ENCODE peak calls at places on chromosomes 4 and X, in six cellular contexts. One of them, this sample, is unnamed.

GRCh38 chrX:16778993-16779392 is 7.3 kb upstream of the TXLNG start:
- DNase-seq in A549: no peak
- DNase-seq in fibroblast of lung: no peak
- DNase-seq in SK-N-SH: no peak
- DNase-seq in thyroid gland: no peak
- DNase-seq in choroid plexus epithelial cell: no peak
- DNase-seq in this sample: no peak

GRCh38 chr4:92636038-92636825 is 332.5 kb downstream of the GRID2 start:
- DNase-seq in fibroblast of lung: peak; percentile 6
- DNase-seq in A549: no peak
- DNase-seq in choroid plexus epithelial cell: no peak
- DNase-seq in thyroid gland: no peak
- DNase-seq in SK-N-SH: no peak
- DNase-seq in this sample: no peak

GRCh38 chr4:126216611-126217010 is 901.9 kb downstream of the FAT4 start:
- DNase-seq in choroid plexus epithelial cell: no peak
- DNase-seq in SK-N-SH: no peak
- DNase-seq in fibroblast of lung: no peak
- DNase-seq in thyroid gland: no peak
- DNase-seq in A549: no peak
- DNase-seq in this sample: no peak

GRCh38 chr4:39514888-39515401 is 12.3 kb downstream of the UGDH start:
- DNase-seq in choroid plexus epithelial cell: peak; percentile 34
- DNase-seq in SK-N-SH: no peak
- DNase-seq in A549: peak; percentile 96
- DNase-seq in thyroid gland: peak; percentile 18
- DNase-seq in fibroblast of lung: peak; percentile 14
- DNase-seq in this sample: no peak

GRCh38 chrX:137565921-137566745 is at the start of gene ZIC3:
- DNase-seq in thyroid gland: peak; percentile 50
- DNase-seq in SK-N-SH: peak; percentile 82
- DNase-seq in choroid plexus epithelial cell: peak; percentile 88
- DNase-seq in fibroblast of lung: peak; percentile 24
- DNase-seq in A549: no peak
- DNase-seq in this sample: peak; percentile 3

GRCh38 chr4:94373752-94374151 is 31.1 kb upstream of the HPGDS start:
- DNase-seq in choroid plexus epithelial cell: no peak
- DNase-seq in SK-N-SH: no peak
- DNase-seq in A549: no peak
- DNase-seq in fibroblast of lung: no peak
- DNase-seq in thyroid gland: no peak
- DNase-seq in this sample: no peak

GRCh38 chr4:131061734-131062133 is 1965.8 kb downstream of the C4orf33 start:
- DNase-seq in SK-N-SH: no peak
- DNase-seq in A549: no peak
- DNase-seq in fibroblast of lung: no peak
- DNase-seq in thyroid gland: no peak
- DNase-seq in choroid plexus epithelial cell: no peak
- DNase-seq in this sample: no peak

GRCh38 chr4:76879731-76880364 is 18.1 kb downstream of the SOWAHB start:
- DNase-seq in thyroid gland: no peak
- DNase-seq in choroid plexus epithelial cell: peak; percentile 41
- DNase-seq in A549: no peak
- DNase-seq in fibroblast of lung: peak; percentile 46
- DNase-seq in SK-N-SH: no peak
- DNase-seq in this sample: no peak

GRCh38 chr4:94548571-94548970 is 96.8 kb downstream of the PDLIM5 start:
- DNase-seq in SK-N-SH: no peak
- DNase-seq in A549: peak; percentile 81
- DNase-seq in fibroblast of lung: peak; percentile 96
- DNase-seq in choroid plexus epithelial cell: peak; percentile 95
- DNase-seq in thyroid gland: no peak
- DNase-seq in this sample: peak; percentile 84

GRCh38 chrX:35351212-35351611 is 408.6 kb downstream of the FAM47B start:
- DNase-seq in A549: no peak
- DNase-seq in fibroblast of lung: no peak
- DNase-seq in thyroid gland: no peak
- DNase-seq in SK-N-SH: no peak
- DNase-seq in choroid plexus epithelial cell: peak; percentile 23
- DNase-seq in this sample: no peak

GRCh38 chr4:56691425-56691824 is 10.3 kb upstream of the HOPX start:
- DNase-seq in choroid plexus epithelial cell: no peak
- DNase-seq in SK-N-SH: no peak
- DNase-seq in fibroblast of lung: no peak
- DNase-seq in A549: no peak
- DNase-seq in thyroid gland: no peak
- DNase-seq in this sample: no peak

GRCh38 chr4:84578540-84579409 is 4.2 kb upstream of the CDS1 start:
- DNase-seq in choroid plexus epithelial cell: peak; percentile 85
- DNase-seq in thyroid gland: peak; percentile 61
- DNase-seq in fibroblast of lung: peak; percentile 53
- DNase-seq in A549: peak; percentile 31
- DNase-seq in SK-N-SH: peak; percentile 17
- DNase-seq in this sample: peak; percentile 72

GRCh38 chrX:475926-476723 is 89.4 kb upstream of the PPP2R3B start:
- DNase-seq in fibroblast of lung: no peak
- DNase-seq in SK-N-SH: no peak
- DNase-seq in thyroid gland: no peak
- DNase-seq in A549: no peak
- DNase-seq in choroid plexus epithelial cell: peak; percentile 5
- DNase-seq in this sample: peak; percentile 3

GRCh38 chrX:130282151-130282550 is 13.5 kb upstream of the ZNF280C start:
- DNase-seq in thyroid gland: no peak
- DNase-seq in A549: no peak
- DNase-seq in SK-N-SH: no peak
- DNase-seq in fibroblast of lung: no peak
- DNase-seq in choroid plexus epithelial cell: no peak
- DNase-seq in this sample: no peak

GRCh38 chrX:130285710-130286109 is 17.0 kb upstream of the ZNF280C start:
- DNase-seq in fibroblast of lung: no peak
- DNase-seq in A549: no peak
- DNase-seq in choroid plexus epithelial cell: no peak
- DNase-seq in thyroid gland: no peak
- DNase-seq in SK-N-SH: no peak
- DNase-seq in this sample: no peak

GRCh38 chrX:130285069-130285620 is 16.4 kb upstream of the ZNF280C start:
- DNase-seq in A549: no peak
- DNase-seq in thyroid gland: no peak
- DNase-seq in fibroblast of lung: no peak
- DNase-seq in choroid plexus epithelial cell: no peak
- DNase-seq in SK-N-SH: peak; percentile 15
- DNase-seq in this sample: no peak

DNA sequence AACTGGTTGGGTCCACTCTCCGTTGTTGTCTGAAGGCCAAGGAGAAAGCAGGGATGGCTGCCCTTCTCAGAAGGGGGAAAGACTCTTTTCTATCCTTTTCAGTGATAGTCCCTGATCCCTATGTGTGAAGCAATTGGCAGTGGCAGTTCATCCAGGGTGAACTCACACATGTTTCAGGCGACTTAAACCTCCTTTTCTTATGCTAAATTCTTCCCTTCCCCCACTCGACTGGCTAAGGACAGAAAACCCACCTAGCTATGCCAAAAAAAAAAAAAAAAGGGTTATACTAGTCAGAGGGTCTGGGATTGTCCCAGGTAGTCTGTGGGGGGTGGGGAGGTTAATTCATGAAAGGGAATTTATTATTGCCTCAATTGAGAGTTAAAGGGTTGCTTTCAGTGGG is 12.2 kb upstream of the ZNF280C start:
- DNase-seq in A549: no peak
- DNase-seq in choroid plexus epithelial cell: no peak
- DNase-seq in thyroid gland: no peak
- DNase-seq in fibroblast of lung: no peak
- DNase-seq in SK-N-SH: no peak
- DNase-seq in this sample: no peak
- H3K4me3 ChIP-seq in A549: no peak overlapping the region
- H3K4me3 ChIP-seq in choroid plexus epithelial cell: no peak overlapping the region
- H3K4me3 ChIP-seq in thyroid gland: no peak overlapping the region
- H3K4me3 ChIP-seq in fibroblast of lung: no peak overlapping the region
- H3K4me3 ChIP-seq in SK-N-SH: no peak overlapping the region
- H3K4me3 ChIP-seq in this sample: no peak overlapping the region

GRCh38 chr4:121199742-121200561 is 35.8 kb upstream of the TNIP3 start:
- DNase-seq in SK-N-SH: no peak
- DNase-seq in choroid plexus epithelial cell: no peak
- DNase-seq in thyroid gland: peak; percentile 2
- DNase-seq in fibroblast of lung: no peak
- DNase-seq in A549: no peak
- DNase-seq in this sample: no peak
- TF ChIP-seq CTCF in SK-N-SH: no peak
- TF ChIP-seq CTCF in choroid plexus epithelial cell: no peak
- TF ChIP-seq CTCF in thyroid gland: no peak
- TF ChIP-seq CTCF in fibroblast of lung: no peak
- TF ChIP-seq CTCF in A549: no peak
- TF ChIP-seq CTCF in this sample: no peak

DNA sequence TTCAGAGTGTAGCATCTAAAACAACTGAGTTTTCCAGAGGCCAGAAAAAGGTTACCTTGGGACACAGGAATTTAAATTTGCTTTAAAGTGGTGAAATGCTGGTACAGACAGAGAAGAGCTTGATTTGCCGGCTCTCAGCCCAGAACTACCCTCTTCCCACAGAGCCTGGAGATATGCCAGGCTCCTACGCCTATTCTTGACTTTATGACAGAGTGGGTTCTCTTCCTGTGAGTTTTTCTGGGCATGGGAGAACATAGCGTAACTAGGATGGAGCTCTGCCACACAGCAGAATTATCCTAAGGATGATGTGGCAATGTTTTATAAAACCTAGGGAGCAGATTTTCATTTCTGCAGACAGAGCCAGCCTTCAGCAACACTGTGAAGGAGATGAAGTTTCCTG is 241.8 kb downstream of the GRIA3 start:
- DNase-seq in SK-N-SH: no peak
- DNase-seq in choroid plexus epithelial cell: peak; percentile 26
- DNase-seq in A549: no peak
- DNase-seq in fibroblast of lung: peak; percentile 66
- DNase-seq in thyroid gland: peak; percentile 29
- DNase-seq in this sample: no peak
- H3K4me3 ChIP-seq in SK-N-SH: no peak overlapping the region
- H3K4me3 ChIP-seq in choroid plexus epithelial cell: no peak overlapping the region
- H3K4me3 ChIP-seq in A549: no peak overlapping the region
- H3K4me3 ChIP-seq in fibroblast of lung: no peak overlapping the region
- H3K4me3 ChIP-seq in thyroid gland: no peak overlapping the region
- H3K4me3 ChIP-seq in this sample: no peak overlapping the region

GRCh38 chr4:121112530-121112929 is 40.2 kb upstream of the NDNF start:
- DNase-seq in thyroid gland: no peak
- DNase-seq in choroid plexus epithelial cell: peak; percentile 16
- DNase-seq in SK-N-SH: no peak
- DNase-seq in A549: no peak
- DNase-seq in fibroblast of lung: no peak
- DNase-seq in this sample: no peak
- TF ChIP-seq CTCF in thyroid gland: peak; percentile 33
- TF ChIP-seq CTCF in choroid plexus epithelial cell: peak; percentile 54
- TF ChIP-seq CTCF in SK-N-SH: peak; percentile 64
- TF ChIP-seq CTCF in A549: no peak
- TF ChIP-seq CTCF in fibroblast of lung: peak; percentile 37
- TF ChIP-seq CTCF in this sample: peak; percentile 35

DNA sequence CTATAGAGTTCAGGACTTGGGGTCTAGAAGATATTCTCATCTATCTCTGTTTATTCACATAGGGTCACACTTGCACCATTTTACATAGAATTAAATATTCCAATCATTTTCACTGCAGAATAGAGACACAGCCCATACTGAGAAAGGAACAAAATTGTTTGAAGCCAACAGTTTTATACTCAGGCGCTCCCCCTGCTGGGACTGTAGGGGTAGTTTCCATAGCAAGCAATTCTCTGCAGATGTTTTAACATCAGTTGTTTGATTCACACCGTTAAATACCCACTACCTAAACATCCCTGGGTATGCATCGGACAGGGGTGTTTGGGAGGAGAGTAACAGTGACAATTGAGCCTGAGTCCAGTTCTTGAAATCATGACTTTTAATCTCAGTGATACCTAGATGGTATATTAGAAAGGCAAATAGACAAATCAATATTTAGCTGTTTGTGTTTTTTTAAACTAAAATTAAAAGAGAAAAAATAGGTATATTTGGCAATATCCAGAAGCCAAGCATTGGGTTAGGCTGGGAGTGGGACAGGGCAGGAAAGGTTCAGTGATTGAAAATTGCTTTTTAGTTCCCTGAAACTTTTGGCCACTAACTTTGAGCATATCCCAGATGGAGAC is 33.8 kb downstream of the LONRF3 start:
- DNase-seq in fibroblast of lung: no peak
- DNase-seq in SK-N-SH: peak; percentile 43
- DNase-seq in A549: peak; percentile 28
- DNase-seq in choroid plexus epithelial cell: peak; percentile 55
- DNase-seq in thyroid gland: peak; percentile 33
- DNase-seq in this sample: peak; percentile 20
- H3K4me3 ChIP-seq in fibroblast of lung: no peak overlapping the region
- H3K4me3 ChIP-seq in SK-N-SH: no peak overlapping the region
- H3K4me3 ChIP-seq in A549: no peak overlapping the region
- H3K4me3 ChIP-seq in choroid plexus epithelial cell: no peak overlapping the region
- H3K4me3 ChIP-seq in thyroid gland: no peak overlapping the region
- H3K4me3 ChIP-seq in this sample: no peak overlapping the region

DNA sequence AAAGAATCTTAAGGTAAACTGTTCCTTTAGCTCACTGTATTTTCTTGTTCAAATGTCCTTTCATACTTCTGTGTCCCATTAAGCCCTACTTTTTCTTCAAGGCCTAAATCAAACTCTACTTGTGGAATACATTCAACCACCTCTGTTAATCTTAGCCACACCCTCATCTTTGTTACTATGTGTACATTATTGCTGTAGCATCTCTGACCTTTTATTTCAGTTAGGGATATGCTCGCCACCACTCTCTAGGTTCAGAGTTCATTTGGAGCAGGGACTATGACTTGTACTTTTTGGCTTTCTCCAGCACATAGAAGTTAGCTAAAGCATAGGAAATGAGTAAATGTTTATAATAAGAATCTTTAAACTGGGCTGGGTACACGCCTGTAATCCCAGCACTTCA is 6.8 kb upstream of the PNPLA4 start:
- DNase-seq in SK-N-SH: no peak
- DNase-seq in choroid plexus epithelial cell: no peak
- DNase-seq in A549: no peak
- DNase-seq in thyroid gland: no peak
- DNase-seq in fibroblast of lung: no peak
- DNase-seq in this sample: no peak
- TF ChIP-seq CTCF in SK-N-SH: no peak
- TF ChIP-seq CTCF in choroid plexus epithelial cell: no peak
- TF ChIP-seq CTCF in A549: no peak
- TF ChIP-seq CTCF in thyroid gland: no peak
- TF ChIP-seq CTCF in fibroblast of lung: no peak
- TF ChIP-seq CTCF in this sample: no peak